ENCODE peak calls at places on chromosomes 6 and 20, in five cellular contexts. One of them, this sample, is unnamed.

GRCh38 chr6:30263734-30264133 is 50.5 kb upstream of the TRIM26 start:
- DNase-seq in HEK293T: no peak
- DNase-seq in HepG2: no peak
- DNase-seq in GM12878: no peak
- DNase-seq in SK-N-SH: peak; percentile 46
- DNase-seq in this sample: no peak

GRCh38 chr6:165640767-165641166 is 22.3 kb downstream of the PDE10A start:
- DNase-seq in SK-N-SH: no peak
- DNase-seq in HepG2: no peak
- DNase-seq in HEK293T: no peak
- DNase-seq in GM12878: no peak
- DNase-seq in this sample: no peak

GRCh38 chr6:31791324-31792089 is 4.0 kb downstream of the VARS1 start:
- DNase-seq in HepG2: peak; percentile 65
- DNase-seq in SK-N-SH: peak; percentile 86
- DNase-seq in HEK293T: peak; percentile 81
- DNase-seq in GM12878: no peak
- DNase-seq in this sample: peak; percentile 84

GRCh38 chr6:121430514-121431460 is 4.7 kb upstream of the GJA1 start:
- DNase-seq in HEK293T: no peak
- DNase-seq in GM12878: no peak
- DNase-seq in HepG2: peak; percentile 62
- DNase-seq in SK-N-SH: peak; percentile 50
- DNase-seq in this sample: no peak

GRCh38 chr6:163745566-163746400 is 331.3 kb downstream of the QKI start:
- DNase-seq in SK-N-SH: no peak
- DNase-seq in HepG2: peak; percentile 56
- DNase-seq in HEK293T: peak; percentile 64
- DNase-seq in GM12878: no peak
- DNase-seq in this sample: peak; percentile 35

GRCh38 chr6:121548146-121548545 is 112.7 kb downstream of the GJA1 start:
- DNase-seq in HepG2: no peak
- DNase-seq in GM12878: no peak
- DNase-seq in SK-N-SH: no peak
- DNase-seq in HEK293T: no peak
- DNase-seq in this sample: no peak

GRCh38 chr6:160950507-160950906 is 41.1 kb upstream of the MAP3K4 start:
- DNase-seq in HepG2: no peak
- DNase-seq in GM12878: no peak
- DNase-seq in HEK293T: no peak
- DNase-seq in SK-N-SH: no peak
- DNase-seq in this sample: no peak

GRCh38 chr6:79438015-79438414 is 99.2 kb downstream of the LCA5 start:
- DNase-seq in HepG2: no peak
- DNase-seq in GM12878: no peak
- DNase-seq in HEK293T: no peak
- DNase-seq in SK-N-SH: no peak
- DNase-seq in this sample: no peak

GRCh38 chr6:89369009-89369408 is 16.5 kb upstream of the UBE2J1 start:
- DNase-seq in HepG2: peak; percentile 35
- DNase-seq in HEK293T: peak; percentile 46
- DNase-seq in GM12878: no peak
- DNase-seq in SK-N-SH: no peak
- DNase-seq in this sample: no peak

GRCh38 chr6:10655508-10656055 is 38.8 kb downstream of the C6orf52 start:
- DNase-seq in HepG2: no peak
- DNase-seq in GM12878: peak; percentile 20
- DNase-seq in SK-N-SH: no peak
- DNase-seq in HEK293T: no peak
- DNase-seq in this sample: no peak

GRCh38 chr20:43767686-43768474 is 41.1 kb upstream of the GTSF1L start:
- DNase-seq in HEK293T: no peak
- DNase-seq in GM12878: no peak
- DNase-seq in SK-N-SH: peak; percentile 50
- DNase-seq in HepG2: no peak
- DNase-seq in this sample: no peak

GRCh38 chr6:40755749-40756452 is 168.7 kb upstream of the LRFN2 start:
- DNase-seq in GM12878: peak; percentile 8
- DNase-seq in HEK293T: no peak
- DNase-seq in SK-N-SH: no peak
- DNase-seq in HepG2: no peak
- DNase-seq in this sample: no peak

GRCh38 chr6:138454976-138455706 is 44.2 kb downstream of the NHSL1 start:
- DNase-seq in GM12878: peak; percentile 37
- DNase-seq in HEK293T: no peak
- DNase-seq in SK-N-SH: no peak
- DNase-seq in HepG2: no peak
- DNase-seq in this sample: no peak

GRCh38 chr6:34574647-34575293 is 18.6 kb upstream of the SPDEF start:
- DNase-seq in HEK293T: no peak
- DNase-seq in GM12878: no peak
- DNase-seq in HepG2: no peak
- DNase-seq in SK-N-SH: peak; percentile 24
- DNase-seq in this sample: no peak

GRCh38 chr6:106159531-106159940 is 73.4 kb downstream of the PRDM1 start:
- DNase-seq in SK-N-SH: no peak
- DNase-seq in GM12878: no peak
- DNase-seq in HEK293T: no peak
- DNase-seq in HepG2: no peak
- DNase-seq in this sample: no peak

GRCh38 chr20:17225891-17226409 is 890 bp upstream of the PCSK2 start:
- DNase-seq in SK-N-SH: peak; percentile 31
- DNase-seq in HepG2: no peak
- DNase-seq in GM12878: no peak
- DNase-seq in HEK293T: peak; percentile 7
- DNase-seq in this sample: no peak

GRCh38 chr6:36676142-36677058 is 2.1 kb upstream of the CDKN1A start:
- DNase-seq in HepG2: peak; percentile 81
- DNase-seq in GM12878: no peak
- DNase-seq in HEK293T: no peak
- DNase-seq in SK-N-SH: peak; percentile 55
- DNase-seq in this sample: no peak

DNA sequence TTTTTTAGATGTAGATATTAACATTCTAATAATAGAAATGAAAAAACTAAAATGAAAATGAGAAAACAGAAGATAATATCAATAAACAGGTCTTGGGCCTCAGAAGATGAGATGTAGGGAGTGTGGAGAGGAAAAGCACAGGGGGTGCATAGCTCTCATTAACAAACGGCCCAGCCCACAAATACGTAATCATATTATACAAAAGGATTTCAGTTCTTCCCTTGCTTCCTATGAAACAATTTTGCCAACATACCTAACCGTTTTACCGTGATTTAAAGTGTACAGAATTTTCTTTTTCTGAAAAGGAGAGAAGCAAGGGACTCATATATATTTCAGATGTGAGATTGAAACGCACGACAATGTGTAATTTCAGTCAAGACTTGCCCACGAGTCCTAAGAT is 136.0 kb downstream of the HFE start:
- DNase-seq in GM12878: no peak
- DNase-seq in HEK293T: no peak
- DNase-seq in HepG2: no peak
- DNase-seq in SK-N-SH: no peak
- DNase-seq in this sample: no peak
- TF ChIP-seq FOXM1 in GM12878: no peak
- TF ChIP-seq FOXM1 in HEK293T: no peak
- TF ChIP-seq FOXM1 in HepG2: no peak
- TF ChIP-seq FOXM1 in SK-N-SH: no peak
- TF ChIP-seq FOXM1 in this sample: no peak

GRCh38 chr20:12269579-12269978 is 351.9 kb downstream of the BTBD3 start:
- DNase-seq in GM12878: no peak
- DNase-seq in HepG2: no peak
- DNase-seq in HEK293T: no peak
- DNase-seq in SK-N-SH: no peak
- DNase-seq in this sample: no peak
- TF ChIP-seq FOXM1 in GM12878: no peak
- TF ChIP-seq FOXM1 in HepG2: no peak
- TF ChIP-seq FOXM1 in HEK293T: no peak
- TF ChIP-seq FOXM1 in SK-N-SH: no peak
- TF ChIP-seq FOXM1 in this sample: no peak

DNA sequence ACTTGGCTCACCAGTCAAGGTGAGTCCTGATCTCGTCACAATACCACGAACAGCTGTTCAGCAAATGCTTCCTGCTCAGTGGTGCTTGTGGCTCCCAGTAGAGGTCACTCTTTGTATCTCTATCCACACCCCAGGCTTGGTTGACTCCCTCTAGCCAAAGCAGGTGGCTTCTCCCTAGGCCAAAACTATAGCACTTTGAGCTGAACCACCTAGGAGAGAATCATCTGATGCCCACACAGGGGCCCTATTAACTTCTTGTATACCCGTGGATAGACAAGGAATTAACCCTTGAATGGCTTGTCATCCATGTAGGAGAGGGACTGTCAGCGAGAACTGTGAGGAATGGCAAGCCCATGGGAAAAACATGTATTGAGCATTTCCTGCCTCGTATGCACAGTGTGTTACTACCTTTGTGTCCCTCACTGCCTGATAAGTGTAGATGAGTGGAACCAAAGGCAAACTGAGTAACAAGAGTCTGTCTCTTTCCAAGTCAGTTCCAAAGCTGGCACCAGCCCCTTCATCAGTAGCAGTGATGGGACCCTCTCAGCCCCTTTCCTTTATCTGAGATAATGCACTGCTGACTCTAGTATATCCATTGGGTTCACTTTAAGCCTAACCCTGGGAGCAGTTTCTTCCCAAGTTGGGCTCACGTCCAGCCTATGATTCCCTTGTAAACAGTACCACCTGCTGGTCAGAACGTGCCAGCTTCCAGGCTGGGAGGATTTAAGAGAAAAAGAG is 42.5 kb downstream of the EIF2S2 start:
- DNase-seq in SK-N-SH: peak; percentile 80
- DNase-seq in HEK293T: peak; percentile 74
- DNase-seq in HepG2: peak; percentile 86
- DNase-seq in GM12878: peak; percentile 30
- DNase-seq in this sample: peak; percentile 63
- TF ChIP-seq FOXM1 in SK-N-SH: no peak
- TF ChIP-seq FOXM1 in HEK293T: no peak
- TF ChIP-seq FOXM1 in HepG2: no peak
- TF ChIP-seq FOXM1 in GM12878: no peak
- TF ChIP-seq FOXM1 in this sample: no peak

DNA sequence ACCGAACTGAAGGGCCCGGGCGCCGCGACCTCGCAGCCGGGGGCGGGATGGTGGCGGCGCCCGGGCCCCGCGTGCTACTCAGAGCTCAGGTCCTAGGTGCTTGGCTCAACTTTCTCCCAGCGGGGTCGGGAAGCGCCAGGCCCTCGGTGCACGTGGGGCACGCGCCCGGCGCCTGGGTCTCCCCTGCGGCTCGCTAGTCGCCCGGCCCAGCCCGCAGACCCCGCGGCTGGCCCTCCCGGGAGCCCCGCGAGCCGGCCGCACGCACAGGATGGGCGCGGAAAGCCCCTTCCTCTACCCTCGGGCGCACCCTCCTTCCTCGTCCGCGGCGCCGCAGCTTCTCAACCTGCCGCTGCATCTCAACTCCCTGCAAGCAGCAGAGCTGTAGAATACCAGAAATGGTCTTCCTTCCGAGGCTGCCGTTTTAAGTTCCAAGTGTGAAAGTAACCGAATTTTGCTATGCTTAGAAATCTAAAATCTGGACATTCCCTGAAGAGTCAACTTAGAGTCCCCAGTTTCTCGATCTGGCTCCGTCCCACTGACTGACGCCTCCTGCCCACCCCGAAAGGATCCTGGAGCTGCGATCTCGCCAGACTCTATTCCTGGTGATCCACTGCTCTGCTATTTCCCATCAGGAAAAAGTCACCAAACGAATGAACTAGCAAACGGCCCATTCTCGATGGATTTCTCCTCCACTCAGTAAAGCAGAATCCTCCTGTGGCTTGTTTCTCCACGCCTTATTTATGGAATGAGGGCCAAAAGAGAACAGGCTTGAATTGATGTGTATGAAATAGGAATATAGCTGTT is 5.6 kb downstream of the NKX2-4 start:
- DNase-seq in GM12878: no peak
- DNase-seq in HEK293T: no peak
- DNase-seq in HepG2: no peak
- DNase-seq in SK-N-SH: peak; percentile 36
- DNase-seq in this sample: no peak
- TF ChIP-seq FOXM1 in GM12878: no peak
- TF ChIP-seq FOXM1 in HEK293T: no peak
- TF ChIP-seq FOXM1 in HepG2: no peak
- TF ChIP-seq FOXM1 in SK-N-SH: no peak
- TF ChIP-seq FOXM1 in this sample: no peak

DNA sequence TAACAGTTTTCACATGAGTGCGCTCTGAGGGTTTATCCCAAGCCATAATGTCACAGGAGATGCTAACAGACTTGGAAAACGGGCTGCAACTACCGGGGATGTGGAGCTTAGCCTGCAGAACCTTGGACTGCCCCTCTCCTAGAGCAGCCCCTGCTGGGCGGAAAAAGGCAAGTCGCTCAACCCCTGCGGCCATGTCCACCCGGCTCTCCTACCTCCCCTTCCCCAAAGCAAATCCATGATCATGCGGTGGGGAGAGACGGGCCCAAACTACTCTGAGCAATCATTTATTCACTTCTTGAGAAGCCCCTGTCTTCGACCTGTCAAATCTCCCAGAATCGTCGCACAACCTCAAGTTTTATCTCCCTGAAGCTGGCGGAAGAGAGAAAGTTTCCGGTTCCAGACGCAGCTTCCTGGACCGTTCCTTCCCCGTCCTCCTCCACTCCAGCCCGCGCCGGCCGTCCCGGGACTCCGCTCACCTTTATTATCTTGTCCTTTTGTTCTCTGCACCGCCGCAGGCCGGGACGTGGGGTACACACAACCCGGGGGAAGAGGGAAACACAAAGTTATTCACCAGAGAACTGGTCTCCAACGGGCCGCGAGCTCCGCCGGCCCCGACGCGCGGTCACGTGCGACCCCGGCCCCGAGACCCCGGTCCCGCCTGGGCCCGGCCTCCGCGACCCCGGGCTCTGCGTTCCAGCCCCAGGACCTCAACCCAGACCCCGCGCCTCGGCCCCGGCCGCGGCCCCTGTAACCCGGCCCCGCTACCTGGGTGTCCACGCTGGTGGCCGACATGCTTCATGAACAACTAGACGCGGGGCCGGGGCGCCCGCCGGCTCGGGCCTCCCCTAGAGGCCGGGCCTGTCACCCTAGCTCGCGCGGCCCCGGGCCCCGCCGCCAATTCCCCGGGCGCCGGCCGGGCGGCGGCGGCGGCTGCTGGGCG is 560 bp downstream of the YTHDF1 start:
- DNase-seq in HEK293T: peak; percentile 71
- DNase-seq in SK-N-SH: peak; percentile 81
- DNase-seq in GM12878: no peak
- DNase-seq in HepG2: peak; percentile 79
- DNase-seq in this sample: peak; percentile 78
- TF ChIP-seq FOXM1 in HEK293T: peak; percentile 38
- TF ChIP-seq FOXM1 in SK-N-SH: no peak
- TF ChIP-seq FOXM1 in GM12878: no peak
- TF ChIP-seq FOXM1 in HepG2: no peak
- TF ChIP-seq FOXM1 in this sample: no peak

This sample was measured in K562.